ENCODE peak calls at places on chromosome 5, in four cellular contexts. B, X, T and K are unnamed samples.

GRCh38 chr5:78009937-78010527 is 233.9 kb upstream of the TBCA start:
- DNase-seq in B (no peak), X (peak; percentile 9), T (no peak), K (no peak)

GRCh38 chr5:176692326-176692725 is 45.0 kb downstream of the TSPAN17 start:
- DNase-seq in B (no peak), X (no peak), T (no peak), K (no peak)

GRCh38 chr5:69329905-69330489 is 2.6 kb downstream of the CCDC125 start:
- DNase-seq in B (no peak), X (no peak), T (no peak), K (peak; percentile 21)

GRCh38 chr5:135264451-135265445 is 134.3 kb downstream of the MACROH2A1 start:
- DNase-seq in B (no peak), X (no peak), T (no peak), K (no peak)

GRCh38 chr5:92977766-92978555 is 603.1 kb downstream of the NR2F1-AS1 start:
- DNase-seq in B (no peak), X (no peak), T (no peak), K (no peak)

GRCh38 chr5:180605554-180606214 is 14.4 kb upstream of the SCGB3A1 start:
- DNase-seq in B (peak; percentile 83), X (peak; percentile 11), T (peak; percentile 72), K (peak; percentile 67)

GRCh38 chr5:150377964-150378694 is 20.6 kb downstream of the TCOF1 start:
- DNase-seq in B (no peak), X (peak; percentile 93), T (no peak), K (no peak)

GRCh38 chr5:19986036-19986619 is 1.9 kb downstream of the CDH18 start:
- DNase-seq in B (no peak), X (no peak), T (no peak), K (no peak)

GRCh38 chr5:93582677-93583524 is at the start of gene NR2F1:
- DNase-seq in B (peak; percentile 57), X (peak; percentile 84), T (no peak), K (peak; percentile 58)

GRCh38 chr5:72556351-72557146 is 49.3 kb upstream of the ZNF366 start:
- DNase-seq in B (peak; percentile 83), X (peak; percentile 61), T (peak; percentile 87), K (no peak)

GRCh38 chr5:160466121-160466520 is 44.5 kb downstream of the PTTG1 start:
- DNase-seq in B (no peak), X (no peak), T (no peak), K (no peak)

DNA sequence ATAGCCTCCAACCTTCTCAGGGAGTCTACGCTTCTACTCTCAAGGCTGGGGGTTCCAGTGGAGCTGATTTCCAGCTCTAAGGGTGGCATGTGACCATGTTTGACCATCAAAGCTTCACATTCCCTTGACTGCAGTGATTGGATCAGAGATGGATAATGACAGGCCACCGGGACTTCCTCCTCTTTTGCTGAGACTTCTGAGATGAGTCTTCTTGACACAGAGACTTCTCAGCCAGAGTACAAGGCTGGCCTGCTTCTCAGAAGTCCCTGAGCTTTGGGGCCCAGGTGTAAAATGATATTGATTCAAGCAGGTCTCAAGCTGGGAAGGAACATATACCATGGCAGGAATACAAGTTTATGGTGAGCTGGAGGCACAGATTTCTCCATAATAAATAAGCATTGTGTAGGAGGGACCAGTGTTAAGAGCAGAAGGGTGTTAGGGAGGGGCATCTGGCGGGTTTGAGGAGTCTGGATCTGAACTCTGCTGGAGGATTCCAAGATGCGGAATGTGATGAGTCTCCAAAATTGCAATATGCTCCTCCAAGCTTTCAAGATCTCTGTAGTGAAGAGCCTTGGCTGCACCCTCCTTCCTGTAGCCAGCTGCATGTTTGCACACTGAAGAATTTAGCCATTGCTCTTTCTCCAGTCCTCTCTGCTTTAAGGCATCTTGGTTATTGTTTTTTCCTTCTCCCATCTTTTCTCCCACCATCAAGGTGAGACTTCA is 41.7 kb upstream of the HSD17B4 start:
- DNase-seq in B (peak; percentile 50), X (no peak), T (no peak), K (no peak)
- TF ChIP-seq CTCF in B (no peak), X (no peak), T (no peak), K (no peak)

DNA sequence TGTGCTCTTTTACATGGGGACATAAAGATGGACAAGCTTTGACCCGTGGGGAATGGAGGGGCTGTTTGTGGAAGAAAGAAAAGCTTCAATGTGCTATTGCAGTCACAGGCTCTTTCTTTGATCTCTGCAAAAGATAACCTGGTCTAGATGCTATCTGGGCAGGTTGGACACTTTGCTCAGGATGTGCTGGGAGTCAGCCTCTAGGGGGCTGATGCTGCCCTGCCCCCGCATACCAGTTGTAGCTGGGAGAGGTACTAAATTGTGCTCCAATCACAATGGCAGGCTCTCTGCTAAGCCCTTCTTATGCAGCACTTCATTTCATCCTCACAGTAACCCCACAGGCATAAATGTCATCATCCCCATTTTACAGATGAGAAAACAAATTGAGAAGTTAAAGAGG is 67.2 kb downstream of the PSD2 start:
- DNase-seq in B (no peak), X (no peak), T (no peak), K (no peak)
- TF ChIP-seq CTCF in B (no peak), X (peak; percentile 30), T (no peak), K (no peak)

GRCh38 chr5:171629221-171630005 is 156.2 kb upstream of the SMIM23 start:
- DNase-seq in B (no peak), X (no peak), T (no peak), K (no peak)
- TF ChIP-seq CTCF in B (no peak), X (no peak), T (no peak), K (no peak)

GRCh38 chr5:62828757-62829156 is 250.1 kb downstream of the LRRC70 start:
- DNase-seq in B (no peak), X (no peak), T (no peak), K (no peak)
- TF ChIP-seq CTCF in B (no peak), X (no peak), T (no peak), K (peak; percentile 10)

GRCh38 chr5:178421128-178421527 is 169.1 kb downstream of the COL23A1 start:
- DNase-seq in B (no peak), X (no peak), T (no peak), K (no peak)

GRCh38 chr5:178423431-178423830 is 166.8 kb downstream of the COL23A1 start:
- DNase-seq in B (no peak), X (no peak), T (no peak), K (no peak)

GRCh38 chr5:178422400-178422775 is 167.8 kb downstream of the COL23A1 start:
- DNase-seq in B (no peak), X (no peak), T (no peak), K (no peak)

GRCh38 chr5:178420424-178420823 is 169.8 kb downstream of the COL23A1 start:
- DNase-seq in B (no peak), X (no peak), T (no peak), K (no peak)

GRCh38 chr5:178421699-178422399 is 168.3 kb downstream of the COL23A1 start:
- DNase-seq in B (no peak), X (no peak), T (no peak), K (no peak)
- TF ChIP-seq CTCF in B (no peak), X (no peak), T (no peak), K (no peak)

GRCh38 chr5:32110081-32110696 is 63.9 kb downstream of the GOLPH3 start:
- DNase-seq in B (no peak), X (no peak), T (no peak), K (no peak)

GRCh38 chr5:32116574-32117313 is 57.4 kb downstream of the GOLPH3 start:
- DNase-seq in B (no peak), X (no peak), T (no peak), K (no peak)

DNA sequence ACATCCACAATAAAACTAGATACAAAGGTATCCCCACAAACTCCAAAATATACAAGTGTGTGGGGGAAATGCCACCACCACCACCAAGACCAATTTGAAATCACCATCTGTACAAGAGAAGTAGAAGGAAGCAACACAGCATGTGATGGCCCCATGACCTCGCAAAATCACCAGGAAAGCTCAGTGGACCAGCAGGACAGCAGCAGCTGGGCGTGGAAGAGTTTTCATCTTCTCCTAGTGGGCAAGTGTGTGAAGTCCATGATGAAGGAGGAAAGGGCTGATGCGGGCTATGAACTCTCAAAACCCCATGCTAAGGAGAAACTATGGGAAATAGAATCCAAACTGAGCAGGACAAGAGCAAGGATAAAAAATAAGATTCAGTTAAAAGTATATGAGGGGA is 58.1 kb downstream of the GOLPH3 start:
- DNase-seq in B (no peak), X (no peak), T (no peak), K (no peak)
- TF ChIP-seq CTCF in B (no peak), X (no peak), T (no peak), K (peak; percentile 25)

DNA sequence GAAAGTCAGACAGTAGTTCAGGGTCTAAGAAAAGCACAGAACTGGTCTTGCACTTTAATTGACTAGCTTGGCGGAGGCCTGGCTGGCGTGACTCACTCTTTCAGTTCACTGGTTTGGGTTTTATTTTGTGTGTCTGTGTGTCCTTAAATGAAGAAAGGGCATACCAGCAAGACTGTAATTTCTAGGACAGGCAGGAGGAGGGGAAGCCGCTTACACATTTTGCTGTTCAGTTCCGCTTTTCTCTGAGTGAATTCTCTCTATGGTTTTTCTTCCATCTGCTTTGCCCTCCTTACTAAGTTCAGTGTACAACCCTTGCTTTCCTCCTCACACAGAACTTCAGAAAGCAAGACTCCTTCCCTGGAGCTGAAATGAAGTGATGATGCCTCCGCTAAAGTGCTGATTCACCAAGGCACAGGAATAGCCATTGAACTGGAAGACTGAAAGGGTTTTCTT is 150.8 kb downstream of the MEF2C start:
- DNase-seq in B (peak; percentile 93), X (no peak), T (no peak), K (no peak)
- TF ChIP-seq CTCF in B (no peak), X (no peak), T (no peak), K (peak; percentile 20)

DNA sequence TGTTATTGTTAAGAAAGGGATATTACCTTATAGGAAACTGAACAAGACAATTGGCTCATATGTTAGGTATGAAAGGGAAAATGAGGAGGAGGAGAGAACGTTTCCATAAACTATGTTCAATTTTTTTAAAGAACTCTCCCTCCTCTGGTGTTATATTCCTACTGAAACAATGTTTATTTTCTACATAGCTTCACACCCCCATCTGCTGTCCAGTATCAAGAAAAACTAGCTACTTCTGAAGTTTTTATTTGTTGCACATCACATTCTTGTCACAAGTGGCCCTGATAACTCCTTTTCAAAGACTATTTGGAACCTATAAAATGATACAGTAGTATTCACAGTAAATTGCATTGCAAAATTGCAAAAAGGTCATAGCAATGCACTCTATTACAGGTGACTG is 223.4 kb upstream of the FAM174A start:
- DNase-seq in B (no peak), X (no peak), T (no peak), K (no peak)
- TF ChIP-seq CTCF in B (no peak), X (no peak), T (no peak), K (peak; percentile 40)

DNA sequence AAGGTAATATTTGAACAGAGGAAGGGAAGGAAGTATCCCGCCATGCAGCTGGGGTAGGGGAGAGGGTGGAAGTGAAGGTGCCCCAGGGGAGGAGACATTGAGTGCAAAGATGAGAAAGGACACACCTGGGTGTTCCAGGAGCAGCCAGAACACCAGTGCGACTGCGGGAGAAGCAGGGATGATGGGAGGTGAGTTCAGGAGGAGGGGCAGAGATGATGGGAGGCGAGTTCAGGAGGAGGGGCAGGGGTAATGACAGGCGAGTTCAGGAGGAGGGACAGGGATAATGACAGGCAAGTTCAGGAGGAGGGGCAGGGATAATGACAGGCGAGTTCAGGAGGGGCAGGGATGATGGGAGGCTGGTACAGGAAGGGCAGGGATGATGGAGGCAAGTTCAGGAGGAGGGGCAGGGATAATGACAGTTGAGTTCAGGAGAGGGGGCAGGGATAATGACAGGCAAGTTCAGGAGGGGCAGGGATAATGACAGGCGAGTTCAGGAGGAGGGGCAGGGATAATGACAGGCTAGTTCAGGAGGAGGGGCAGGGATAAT is 17.2 kb upstream of the SPOCK1 start:
- DNase-seq in B (no peak), X (no peak), T (no peak), K (no peak)
- TF ChIP-seq CTCF in B (no peak), X (no peak), T (no peak), K (no peak)

GRCh38 chr5:143208781-143209510 is 194.5 kb downstream of the NR3C1 start:
- DNase-seq in B (peak; percentile 87), X (no peak), T (no peak), K (no peak)
- TF ChIP-seq CTCF in B (peak; percentile 67), X (peak; percentile 23), T (no peak), K (peak; percentile 43)